ENCODE peak calls at places on chromosomes 16 and 17, in eight cellular contexts. One of them, this sample, is unnamed.

GRCh38 chr16:58217341-58217925 is 19.5 kb upstream of the CSNK2A2 start:
- DNase-seq in right lobe of liver: no peak
- DNase-seq in GDM1: no peak
- DNase-seq in T follicular helper cell: no peak
- DNase-seq in activated naive CD4-positive, alpha-beta T cell: no peak
- DNase-seq in transverse colon: no peak
- DNase-seq in NCI-H2081: no peak
- DNase-seq in GM12864: no peak
- DNase-seq in this sample: no peak

GRCh38 chr16:58331024-58331707 is 36.3 kb upstream of the PRSS54 start:
- DNase-seq in activated naive CD4-positive, alpha-beta T cell: no peak
- DNase-seq in T follicular helper cell: no peak
- DNase-seq in NCI-H2081: no peak
- DNase-seq in transverse colon: no peak
- DNase-seq in GM12864: no peak
- DNase-seq in GDM1: no peak
- DNase-seq in right lobe of liver: no peak
- DNase-seq in this sample: peak; percentile 33

GRCh38 chr17:11318207-11318606 is 77.2 kb downstream of the SHISA6 start:
- DNase-seq in activated naive CD4-positive, alpha-beta T cell: no peak
- DNase-seq in NCI-H2081: no peak
- DNase-seq in GM12864: no peak
- DNase-seq in right lobe of liver: no peak
- DNase-seq in transverse colon: no peak
- DNase-seq in GDM1: no peak
- DNase-seq in T follicular helper cell: no peak
- DNase-seq in this sample: no peak

GRCh38 chr17:42272576-42272975 is 3.6 kb downstream of the STAT5B start:
- DNase-seq in GDM1: no peak
- DNase-seq in T follicular helper cell: no peak
- DNase-seq in activated naive CD4-positive, alpha-beta T cell: no peak
- DNase-seq in right lobe of liver: no peak
- DNase-seq in transverse colon: no peak
- DNase-seq in GM12864: no peak
- DNase-seq in NCI-H2081: no peak
- DNase-seq in this sample: no peak

GRCh38 chr17:82767041-82767754 is 15.3 kb downstream of the TBCD start:
- DNase-seq in NCI-H2081: peak; percentile 54
- DNase-seq in transverse colon: peak; percentile 72
- DNase-seq in activated naive CD4-positive, alpha-beta T cell: no peak
- DNase-seq in T follicular helper cell: no peak
- DNase-seq in GM12864: no peak
- DNase-seq in right lobe of liver: peak; percentile 77
- DNase-seq in GDM1: no peak
- DNase-seq in this sample: peak; percentile 74

GRCh38 chr17:17638467-17638866 is 42.8 kb upstream of the RAI1 start:
- DNase-seq in transverse colon: no peak
- DNase-seq in right lobe of liver: no peak
- DNase-seq in GDM1: no peak
- DNase-seq in NCI-H2081: no peak
- DNase-seq in activated naive CD4-positive, alpha-beta T cell: no peak
- DNase-seq in GM12864: no peak
- DNase-seq in T follicular helper cell: no peak
- DNase-seq in this sample: no peak

GRCh38 chr17:59456428-59456827 is 109.0 kb upstream of the DHX40 start:
- DNase-seq in GDM1: no peak
- DNase-seq in activated naive CD4-positive, alpha-beta T cell: no peak
- DNase-seq in right lobe of liver: no peak
- DNase-seq in GM12864: no peak
- DNase-seq in transverse colon: no peak
- DNase-seq in T follicular helper cell: no peak
- DNase-seq in NCI-H2081: no peak
- DNase-seq in this sample: no peak

GRCh38 chr17:17044846-17045561 is 2.7 kb downstream of the MPRIP start:
- DNase-seq in right lobe of liver: peak; percentile 45
- DNase-seq in transverse colon: no peak
- DNase-seq in activated naive CD4-positive, alpha-beta T cell: no peak
- DNase-seq in T follicular helper cell: no peak
- DNase-seq in GM12864: peak; percentile 36
- DNase-seq in NCI-H2081: peak; percentile 35
- DNase-seq in GDM1: peak; percentile 83
- DNase-seq in this sample: no peak